ENCODE peak calls at places on chromosome 2, in six cellular contexts. One of them, this sample, is unnamed.

GRCh38 chr2:109098251-109098920 is 30.6 kb upstream of the SH3RF3 start:
- DNase-seq in activated naive CD4-positive, alpha-beta T cell: no peak
- DNase-seq in T-helper 2 cell: no peak
- DNase-seq in ovary: no peak
- DNase-seq in hepatic stellate cell: no peak
- DNase-seq in HEK293T: no peak
- DNase-seq in this sample: no peak

GRCh38 chr2:144452169-144453038 is 67.5 kb downstream of the ZEB2 start:
- DNase-seq in T-helper 2 cell: no peak
- DNase-seq in hepatic stellate cell: no peak
- DNase-seq in activated naive CD4-positive, alpha-beta T cell: no peak
- DNase-seq in HEK293T: peak; percentile 52
- DNase-seq in ovary: no peak
- DNase-seq in this sample: peak; percentile 20

GRCh38 chr2:222734690-222735014 is 63.2 kb downstream of the MOGAT1 start:
- DNase-seq in T-helper 2 cell: no peak
- DNase-seq in hepatic stellate cell: no peak
- DNase-seq in ovary: no peak
- DNase-seq in HEK293T: no peak
- DNase-seq in activated naive CD4-positive, alpha-beta T cell: no peak
- DNase-seq in this sample: no peak

GRCh38 chr2:237626813-237627451 is 455 bp upstream of the LRRFIP1 start:
- DNase-seq in ovary: no peak
- DNase-seq in activated naive CD4-positive, alpha-beta T cell: no peak
- DNase-seq in T-helper 2 cell: no peak
- DNase-seq in HEK293T: no peak
- DNase-seq in hepatic stellate cell: no peak
- DNase-seq in this sample: peak; percentile 56

GRCh38 chr2:190858817-190859216 is 21.8 kb upstream of the GLS start:
- DNase-seq in HEK293T: no peak
- DNase-seq in ovary: no peak
- DNase-seq in T-helper 2 cell: no peak
- DNase-seq in hepatic stellate cell: peak; percentile 52
- DNase-seq in activated naive CD4-positive, alpha-beta T cell: no peak
- DNase-seq in this sample: no peak

GRCh38 chr2:24731923-24732322 is 61.3 kb downstream of the PTRHD1 start:
- DNase-seq in HEK293T: no peak
- DNase-seq in activated naive CD4-positive, alpha-beta T cell: no peak
- DNase-seq in hepatic stellate cell: no peak
- DNase-seq in ovary: no peak
- DNase-seq in T-helper 2 cell: no peak
- DNase-seq in this sample: no peak

GRCh38 chr2:37688771-37689468 is 17.5 kb upstream of the CDC42EP3 start:
- DNase-seq in ovary: peak; percentile 30
- DNase-seq in HEK293T: no peak
- DNase-seq in hepatic stellate cell: peak; percentile 37
- DNase-seq in T-helper 2 cell: no peak
- DNase-seq in activated naive CD4-positive, alpha-beta T cell: no peak
- DNase-seq in this sample: no peak

GRCh38 chr2:70525032-70525431 is 28.6 kb downstream of the TGFA start:
- DNase-seq in HEK293T: no peak
- DNase-seq in activated naive CD4-positive, alpha-beta T cell: no peak
- DNase-seq in T-helper 2 cell: no peak
- DNase-seq in ovary: no peak
- DNase-seq in hepatic stellate cell: no peak
- DNase-seq in this sample: no peak

GRCh38 chr2:171864357-171864985 is 29.6 kb downstream of the SLC25A12 start:
- DNase-seq in ovary: no peak
- DNase-seq in activated naive CD4-positive, alpha-beta T cell: no peak
- DNase-seq in T-helper 2 cell: no peak
- DNase-seq in hepatic stellate cell: no peak
- DNase-seq in HEK293T: no peak
- DNase-seq in this sample: no peak

GRCh38 chr2:25159947-25160346 is 8.4 kb downstream of the POMC start:
- DNase-seq in activated naive CD4-positive, alpha-beta T cell: no peak
- DNase-seq in ovary: no peak
- DNase-seq in T-helper 2 cell: no peak
- DNase-seq in HEK293T: peak; percentile 50
- DNase-seq in hepatic stellate cell: no peak
- DNase-seq in this sample: no peak

GRCh38 chr2:24048662-24049484 is 668 bp upstream of the FKBP1B start:
- DNase-seq in HEK293T: no peak
- DNase-seq in activated naive CD4-positive, alpha-beta T cell: no peak
- DNase-seq in ovary: no peak
- DNase-seq in T-helper 2 cell: no peak
- DNase-seq in hepatic stellate cell: no peak
- DNase-seq in this sample: no peak

GRCh38 chr2:74806355-74806839 is 27.5 kb upstream of the HK2 start:
- DNase-seq in activated naive CD4-positive, alpha-beta T cell: no peak
- DNase-seq in T-helper 2 cell: no peak
- DNase-seq in ovary: no peak
- DNase-seq in HEK293T: no peak
- DNase-seq in hepatic stellate cell: no peak
- DNase-seq in this sample: no peak

GRCh38 chr2:150520887-150521664 is 33.6 kb upstream of the RND3 start:
- DNase-seq in ovary: no peak
- DNase-seq in activated naive CD4-positive, alpha-beta T cell: no peak
- DNase-seq in HEK293T: no peak
- DNase-seq in hepatic stellate cell: no peak
- DNase-seq in T-helper 2 cell: no peak
- DNase-seq in this sample: no peak

GRCh38 chr2:82636411-82637020 is 1822.6 kb downstream of the SUCLG1 start:
- DNase-seq in hepatic stellate cell: no peak
- DNase-seq in ovary: no peak
- DNase-seq in HEK293T: no peak
- DNase-seq in activated naive CD4-positive, alpha-beta T cell: no peak
- DNase-seq in T-helper 2 cell: no peak
- DNase-seq in this sample: no peak

GRCh38 chr2:85175369-85176299 is 42.4 kb downstream of the TCF7L1 start:
- DNase-seq in HEK293T: no peak
- DNase-seq in activated naive CD4-positive, alpha-beta T cell: no peak
- DNase-seq in T-helper 2 cell: no peak
- DNase-seq in ovary: no peak
- DNase-seq in hepatic stellate cell: no peak
- DNase-seq in this sample: no peak

GRCh38 chr2:34815052-34815741 is 1216.1 kb upstream of the FAM98A start:
- DNase-seq in ovary: no peak
- DNase-seq in hepatic stellate cell: no peak
- DNase-seq in HEK293T: no peak
- DNase-seq in T-helper 2 cell: no peak
- DNase-seq in activated naive CD4-positive, alpha-beta T cell: no peak
- DNase-seq in this sample: no peak

GRCh38 chr2:27776097-27776496 is 4.6 kb downstream of the MRPL33 start:
- DNase-seq in T-helper 2 cell: no peak
- DNase-seq in activated naive CD4-positive, alpha-beta T cell: no peak
- DNase-seq in ovary: peak; percentile 71
- DNase-seq in HEK293T: no peak
- DNase-seq in hepatic stellate cell: no peak
- DNase-seq in this sample: peak; percentile 60

GRCh38 chr2:215531284-215531683 is 95.4 kb upstream of the FN1 start:
- DNase-seq in HEK293T: no peak
- DNase-seq in activated naive CD4-positive, alpha-beta T cell: no peak
- DNase-seq in T-helper 2 cell: no peak
- DNase-seq in hepatic stellate cell: peak; percentile 21
- DNase-seq in ovary: no peak
- DNase-seq in this sample: no peak

GRCh38 chr2:12437144-12437543 is 279.6 kb upstream of the TRIB2 start:
- DNase-seq in HEK293T: no peak
- DNase-seq in activated naive CD4-positive, alpha-beta T cell: no peak
- DNase-seq in T-helper 2 cell: no peak
- DNase-seq in ovary: no peak
- DNase-seq in hepatic stellate cell: no peak
- DNase-seq in this sample: no peak

GRCh38 chr2:38178556-38179419 is 102.8 kb upstream of the CYP1B1 start:
- DNase-seq in ovary: peak; percentile 36
- DNase-seq in HEK293T: no peak
- DNase-seq in T-helper 2 cell: no peak
- DNase-seq in activated naive CD4-positive, alpha-beta T cell: no peak
- DNase-seq in hepatic stellate cell: peak; percentile 49
- DNase-seq in this sample: no peak

GRCh38 chr2:187500585-187501359 is 52.7 kb upstream of the CALCRL start:
- DNase-seq in ovary: no peak
- DNase-seq in HEK293T: peak; percentile 16
- DNase-seq in hepatic stellate cell: no peak
- DNase-seq in T-helper 2 cell: no peak
- DNase-seq in activated naive CD4-positive, alpha-beta T cell: no peak
- DNase-seq in this sample: no peak

GRCh38 chr2:10124538-10125045 is 2.1 kb downstream of the RRM2 start:
- DNase-seq in ovary: no peak
- DNase-seq in T-helper 2 cell: peak; percentile 52
- DNase-seq in HEK293T: peak; percentile 46
- DNase-seq in activated naive CD4-positive, alpha-beta T cell: no peak
- DNase-seq in hepatic stellate cell: peak; percentile 46
- DNase-seq in this sample: no peak

GRCh38 chr2:236889791-236890704 is 195.6 kb upstream of the COPS8 start:
- DNase-seq in T-helper 2 cell: no peak
- DNase-seq in activated naive CD4-positive, alpha-beta T cell: no peak
- DNase-seq in hepatic stellate cell: no peak
- DNase-seq in ovary: no peak
- DNase-seq in HEK293T: no peak
- DNase-seq in this sample: no peak

GRCh38 chr2:204187513-204188088 is 251.0 kb downstream of the ICOS start:
- DNase-seq in T-helper 2 cell: no peak
- DNase-seq in activated naive CD4-positive, alpha-beta T cell: no peak
- DNase-seq in ovary: no peak
- DNase-seq in HEK293T: no peak
- DNase-seq in hepatic stellate cell: no peak
- DNase-seq in this sample: no peak

GRCh38 chr2:179936654-179937053 is 70.4 kb downstream of the CWC22 start:
- DNase-seq in ovary: no peak
- DNase-seq in T-helper 2 cell: no peak
- DNase-seq in HEK293T: peak; percentile 18
- DNase-seq in hepatic stellate cell: no peak
- DNase-seq in activated naive CD4-positive, alpha-beta T cell: no peak
- DNase-seq in this sample: no peak

GRCh38 chr2:36355157-36355889 is at the start of gene CRIM1:
- DNase-seq in ovary: peak; percentile 91
- DNase-seq in hepatic stellate cell: peak; percentile 90
- DNase-seq in T-helper 2 cell: peak; percentile 32
- DNase-seq in activated naive CD4-positive, alpha-beta T cell: no peak
- DNase-seq in HEK293T: peak; percentile 75
- DNase-seq in this sample: peak; percentile 94

GRCh38 chr2:51153236-51153635 is 121.3 kb upstream of the NRXN1 start:
- DNase-seq in hepatic stellate cell: no peak
- DNase-seq in T-helper 2 cell: no peak
- DNase-seq in ovary: no peak
- DNase-seq in activated naive CD4-positive, alpha-beta T cell: no peak
- DNase-seq in HEK293T: no peak
- DNase-seq in this sample: no peak

GRCh38 chr2:179985163-179985820 is 21.8 kb downstream of the CWC22 start:
- DNase-seq in T-helper 2 cell: no peak
- DNase-seq in ovary: no peak
- DNase-seq in HEK293T: no peak
- DNase-seq in activated naive CD4-positive, alpha-beta T cell: no peak
- DNase-seq in hepatic stellate cell: no peak
- DNase-seq in this sample: no peak

GRCh38 chr2:207589143-207589542 is 36.1 kb downstream of the METTL21A start:
- DNase-seq in hepatic stellate cell: no peak
- DNase-seq in activated naive CD4-positive, alpha-beta T cell: no peak
- DNase-seq in ovary: no peak
- DNase-seq in T-helper 2 cell: no peak
- DNase-seq in HEK293T: no peak
- DNase-seq in this sample: no peak

GRCh38 chr2:202023904-202024266 is 9.8 kb upstream of the FZD7 start:
- DNase-seq in T-helper 2 cell: no peak
- DNase-seq in ovary: no peak
- DNase-seq in hepatic stellate cell: no peak
- DNase-seq in activated naive CD4-positive, alpha-beta T cell: no peak
- DNase-seq in HEK293T: no peak
- DNase-seq in this sample: no peak

GRCh38 chr2:128573116-128573515 is 254.4 kb upstream of the HS6ST1 start:
- DNase-seq in T-helper 2 cell: no peak
- DNase-seq in hepatic stellate cell: no peak
- DNase-seq in HEK293T: no peak
- DNase-seq in ovary: no peak
- DNase-seq in activated naive CD4-positive, alpha-beta T cell: no peak
- DNase-seq in this sample: no peak

GRCh38 chr2:17793803-17794349 is 22.4 kb upstream of the MSGN1 start:
- DNase-seq in HEK293T: no peak
- DNase-seq in ovary: no peak
- DNase-seq in hepatic stellate cell: no peak
- DNase-seq in T-helper 2 cell: no peak
- DNase-seq in activated naive CD4-positive, alpha-beta T cell: no peak
- DNase-seq in this sample: no peak

GRCh38 chr2:240955306-240956101 is 42.9 kb upstream of the SNED1 start:
- DNase-seq in hepatic stellate cell: no peak
- DNase-seq in HEK293T: no peak
- DNase-seq in T-helper 2 cell: no peak
- DNase-seq in ovary: no peak
- DNase-seq in activated naive CD4-positive, alpha-beta T cell: no peak
- DNase-seq in this sample: no peak

GRCh38 chr2:30230855-30231725 is at the start of gene LBH:
- DNase-seq in ovary: peak; percentile 92
- DNase-seq in activated naive CD4-positive, alpha-beta T cell: peak; percentile 88
- DNase-seq in HEK293T: peak; percentile 88
- DNase-seq in hepatic stellate cell: peak; percentile 93
- DNase-seq in T-helper 2 cell: peak; percentile 83
- DNase-seq in this sample: peak; percentile 94

This sample was measured in left ventricle myocardium superior.